ENCODE peak calls at places on chromosomes 16 and 17, in five cellular contexts. One of them, this sample, is unnamed.

GRCh38 chr17:81057079-81057730 is 22.3 kb downstream of the BAIAP2 start:
- DNase-seq in tibial nerve: peak
- DNase-seq in uterus: peak
- DNase-seq in fibroblast of lung: peak
- DNase-seq in colonic mucosa: peak
- DNase-seq in this sample: no peak

GRCh38 chr17:64007838-64008282 is 9.7 kb downstream of the PRR29 start:
- DNase-seq in tibial nerve: no peak
- DNase-seq in uterus: no peak
- DNase-seq in fibroblast of lung: no peak
- DNase-seq in colonic mucosa: peak
- DNase-seq in this sample: no peak

GRCh38 chr16:11824362-11824761 is 27.0 kb downstream of the RSL1D1 start:
- DNase-seq in tibial nerve: no peak
- DNase-seq in uterus: no peak
- DNase-seq in fibroblast of lung: no peak
- DNase-seq in colonic mucosa: no peak
- DNase-seq in this sample: no peak

GRCh38 chr16:60438894-60439293 is 1597.3 kb downstream of the CDH8 start:
- DNase-seq in tibial nerve: no peak
- DNase-seq in uterus: no peak
- DNase-seq in fibroblast of lung: no peak
- DNase-seq in colonic mucosa: no peak
- DNase-seq in this sample: no peak

GRCh38 chr17:59837362-59838195 is 55.2 kb downstream of the TUBD1 start:
- DNase-seq in tibial nerve: no peak
- DNase-seq in uterus: peak
- DNase-seq in fibroblast of lung: peak
- DNase-seq in colonic mucosa: peak
- DNase-seq in this sample: peak

GRCh38 chr16:86191663-86192062 is 292.7 kb downstream of the IRF8 start:
- DNase-seq in tibial nerve: no peak
- DNase-seq in uterus: no peak
- DNase-seq in fibroblast of lung: no peak
- DNase-seq in colonic mucosa: no peak
- DNase-seq in this sample: no peak

GRCh38 chr17:71505200-71505599 is 615.6 kb upstream of the SOX9 start:
- DNase-seq in tibial nerve: no peak
- DNase-seq in uterus: no peak
- DNase-seq in fibroblast of lung: no peak
- DNase-seq in colonic mucosa: no peak
- DNase-seq in this sample: no peak

GRCh38 chr16:85465328-85466307 is 147.5 kb upstream of the GSE1 start:
- DNase-seq in tibial nerve: no peak
- DNase-seq in uterus: peak
- DNase-seq in fibroblast of lung: peak
- DNase-seq in colonic mucosa: no peak
- DNase-seq in this sample: no peak

GRCh38 chr17:17109896-17110295 is 67.6 kb downstream of the MPRIP start:
- DNase-seq in tibial nerve: peak
- DNase-seq in uterus: no peak
- DNase-seq in fibroblast of lung: no peak
- DNase-seq in colonic mucosa: peak
- DNase-seq in this sample: no peak

GRCh38 chr16:75012380-75013081 is 13.7 kb downstream of the ZNRF1 start:
- DNase-seq in tibial nerve: no peak
- DNase-seq in uterus: no peak
- DNase-seq in fibroblast of lung: no peak
- DNase-seq in colonic mucosa: no peak
- DNase-seq in this sample: no peak

GRCh38 chr17:49882434-49882833 is 34.6 kb upstream of the TAC4 start:
- DNase-seq in tibial nerve: no peak
- DNase-seq in uterus: no peak
- DNase-seq in fibroblast of lung: no peak
- DNase-seq in colonic mucosa: no peak
- DNase-seq in this sample: no peak

GRCh38 chr17:80780381-80781187 is 211.1 kb upstream of the CHMP6 start:
- DNase-seq in tibial nerve: no peak
- DNase-seq in uterus: no peak
- DNase-seq in fibroblast of lung: no peak
- DNase-seq in colonic mucosa: no peak
- DNase-seq in this sample: no peak

GRCh38 chr16:85259115-85259830 is 147.0 kb upstream of the CIBAR2 start:
- DNase-seq in tibial nerve: no peak
- DNase-seq in uterus: no peak
- DNase-seq in fibroblast of lung: no peak
- DNase-seq in colonic mucosa: no peak
- DNase-seq in this sample: no peak

GRCh38 chr17:7852919-7853692 is 1.8 kb upstream of the TMEM88 start:
- DNase-seq in tibial nerve: no peak
- DNase-seq in uterus: peak
- DNase-seq in fibroblast of lung: no peak
- DNase-seq in colonic mucosa: no peak
- DNase-seq in this sample: no peak

GRCh38 chr17:64259922-64260321 is 3.1 kb downstream of the TEX2 start:
- DNase-seq in tibial nerve: no peak
- DNase-seq in uterus: no peak
- DNase-seq in fibroblast of lung: peak
- DNase-seq in colonic mucosa: peak
- DNase-seq in this sample: no peak

GRCh38 chr17:54901230-54901847 is 687 bp downstream of the TOM1L1 start:
- DNase-seq in tibial nerve: no peak
- DNase-seq in uterus: no peak
- DNase-seq in fibroblast of lung: peak
- DNase-seq in colonic mucosa: peak
- DNase-seq in this sample: no peak

GRCh38 chr17:43900858-43901754 is 6.2 kb downstream of the MPP2 start:
- DNase-seq in tibial nerve: no peak
- DNase-seq in uterus: no peak
- DNase-seq in fibroblast of lung: no peak
- DNase-seq in colonic mucosa: no peak
- DNase-seq in this sample: no peak

GRCh38 chr17:73096201-73096600 is 3.7 kb upstream of the SLC39A11 start:
- DNase-seq in tibial nerve: no peak
- DNase-seq in uterus: no peak
- DNase-seq in fibroblast of lung: no peak
- DNase-seq in colonic mucosa: no peak
- DNase-seq in this sample: no peak

DNA sequence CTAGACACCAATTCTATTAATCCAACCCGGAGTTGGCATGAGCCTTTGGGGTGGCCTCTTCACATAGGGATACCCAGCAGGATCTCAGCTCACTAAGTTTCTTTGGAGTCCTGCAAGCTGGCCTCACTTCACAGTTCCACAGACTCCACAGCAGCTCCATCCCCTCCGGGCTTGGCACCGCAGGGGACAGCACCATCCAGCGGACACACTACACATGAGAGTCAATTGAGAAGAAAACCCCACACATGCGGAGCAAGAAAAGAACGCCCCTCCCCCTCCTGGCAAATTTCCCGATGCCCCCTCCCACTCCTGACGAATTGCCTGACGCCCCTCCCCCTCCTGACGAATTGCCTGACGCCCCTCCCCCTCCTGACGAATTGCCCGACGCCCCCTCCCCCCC is 31.1 kb downstream of the KLHDC4 start:
- DNase-seq in tibial nerve: no peak
- DNase-seq in uterus: no peak
- DNase-seq in fibroblast of lung: no peak
- DNase-seq in colonic mucosa: no peak
- DNase-seq in this sample: peak
- TF ChIP-seq CTCF in tibial nerve: no peak
- TF ChIP-seq CTCF in uterus: no peak
- TF ChIP-seq CTCF in fibroblast of lung: no peak
- TF ChIP-seq CTCF in colonic mucosa: no peak
- TF ChIP-seq CTCF in this sample: no peak

GRCh38 chr17:53630115-53630514 is 192.6 kb upstream of the KIF2B start:
- DNase-seq in tibial nerve: no peak
- DNase-seq in uterus: no peak
- DNase-seq in fibroblast of lung: no peak
- DNase-seq in colonic mucosa: no peak
- DNase-seq in this sample: no peak

GRCh38 chr17:53629188-53629587 is 193.5 kb upstream of the KIF2B start:
- DNase-seq in tibial nerve: no peak
- DNase-seq in uterus: no peak
- DNase-seq in fibroblast of lung: peak
- DNase-seq in colonic mucosa: no peak
- DNase-seq in this sample: no peak

GRCh38 chr17:53626286-53626685 is 196.4 kb upstream of the KIF2B start:
- DNase-seq in tibial nerve: no peak
- DNase-seq in uterus: no peak
- DNase-seq in fibroblast of lung: peak
- DNase-seq in colonic mucosa: no peak
- DNase-seq in this sample: no peak

GRCh38 chr17:53627511-53627910 is 195.2 kb upstream of the KIF2B start:
- DNase-seq in tibial nerve: no peak
- DNase-seq in uterus: no peak
- DNase-seq in fibroblast of lung: peak
- DNase-seq in colonic mucosa: no peak
- DNase-seq in this sample: no peak

DNA sequence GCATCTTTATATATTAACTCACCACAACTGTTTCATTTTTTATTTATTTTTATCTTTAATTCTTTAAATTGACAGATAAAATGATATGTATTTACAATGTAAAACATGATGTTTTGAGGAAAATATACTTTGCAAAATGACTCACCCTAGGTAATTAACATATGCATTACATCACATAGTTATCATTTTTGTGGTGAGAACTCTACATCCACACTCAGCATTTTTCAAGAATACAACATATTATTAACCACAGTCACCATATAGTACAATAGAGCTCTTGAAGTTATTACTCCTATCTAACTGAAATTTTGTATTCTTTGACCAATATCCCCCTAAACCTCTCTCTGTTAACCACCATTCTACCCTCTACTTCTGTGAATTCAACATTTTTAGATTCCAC is 194.7 kb upstream of the KIF2B start:
- DNase-seq in tibial nerve: no peak
- DNase-seq in uterus: no peak
- DNase-seq in fibroblast of lung: peak
- DNase-seq in colonic mucosa: no peak
- DNase-seq in this sample: no peak
- TF ChIP-seq CTCF in tibial nerve: no peak
- TF ChIP-seq CTCF in uterus: no peak
- TF ChIP-seq CTCF in fibroblast of lung: no peak
- TF ChIP-seq CTCF in colonic mucosa: no peak
- TF ChIP-seq CTCF in this sample: no peak

GRCh38 chr16:58249388-58249779 is 45.4 kb downstream of the PRSS54 start:
- DNase-seq in tibial nerve: no peak
- DNase-seq in uterus: no peak
- DNase-seq in fibroblast of lung: no peak
- DNase-seq in colonic mucosa: no peak
- DNase-seq in this sample: no peak

GRCh38 chr16:58243528-58244004 is 45.7 kb upstream of the CSNK2A2 start:
- DNase-seq in tibial nerve: no peak
- DNase-seq in uterus: no peak
- DNase-seq in fibroblast of lung: no peak
- DNase-seq in colonic mucosa: no peak
- DNase-seq in this sample: no peak
- TF ChIP-seq CTCF in tibial nerve: no peak
- TF ChIP-seq CTCF in uterus: no peak
- TF ChIP-seq CTCF in fibroblast of lung: no peak
- TF ChIP-seq CTCF in colonic mucosa: no peak
- TF ChIP-seq CTCF in this sample: no peak

DNA sequence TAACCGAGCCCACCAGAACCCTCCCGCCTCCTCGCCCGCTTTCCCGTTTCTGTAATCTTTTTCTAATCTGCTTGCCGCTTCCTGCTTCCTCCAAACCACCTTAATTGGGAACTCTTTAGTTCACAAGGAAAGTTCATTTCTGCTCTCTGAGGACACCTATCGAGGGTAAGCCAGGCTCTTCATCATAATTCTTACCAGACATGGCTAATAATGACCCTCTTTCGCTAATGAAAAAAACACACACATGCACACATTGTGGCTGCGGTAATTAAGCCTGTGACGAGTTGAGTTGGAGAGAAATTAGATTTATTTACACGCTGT is 100.7 kb downstream of the ZNF423 start:
- DNase-seq in tibial nerve: no peak
- DNase-seq in uterus: no peak
- DNase-seq in fibroblast of lung: peak
- DNase-seq in colonic mucosa: peak
- DNase-seq in this sample: no peak
- TF ChIP-seq CTCF in tibial nerve: peak
- TF ChIP-seq CTCF in uterus: peak
- TF ChIP-seq CTCF in fibroblast of lung: peak
- TF ChIP-seq CTCF in colonic mucosa: peak
- TF ChIP-seq CTCF in this sample: no peak

GRCh38 chr16:73268311-73268997 is 220.5 kb upstream of the ZFHX3 start:
- DNase-seq in tibial nerve: no peak
- DNase-seq in uterus: peak
- DNase-seq in fibroblast of lung: no peak
- DNase-seq in colonic mucosa: no peak
- DNase-seq in this sample: no peak
- TF ChIP-seq CTCF in tibial nerve: no peak
- TF ChIP-seq CTCF in uterus: peak
- TF ChIP-seq CTCF in fibroblast of lung: peak
- TF ChIP-seq CTCF in colonic mucosa: no peak
- TF ChIP-seq CTCF in this sample: peak

GRCh38 chr17:47276868-47277267 is 23.2 kb downstream of the ITGB3 start:
- DNase-seq in tibial nerve: peak
- DNase-seq in uterus: peak
- DNase-seq in fibroblast of lung: peak
- DNase-seq in colonic mucosa: peak
- DNase-seq in this sample: peak

GRCh38 chr17:47274319-47275069 is 20.9 kb downstream of the ITGB3 start:
- DNase-seq in tibial nerve: no peak
- DNase-seq in uterus: no peak
- DNase-seq in fibroblast of lung: no peak
- DNase-seq in colonic mucosa: no peak
- DNase-seq in this sample: no peak

GRCh38 chr17:47273245-47273644 is 19.6 kb downstream of the ITGB3 start:
- DNase-seq in tibial nerve: no peak
- DNase-seq in uterus: no peak
- DNase-seq in fibroblast of lung: no peak
- DNase-seq in colonic mucosa: no peak
- DNase-seq in this sample: no peak

GRCh38 chr17:47276444-47276843 is 22.8 kb downstream of the ITGB3 start:
- DNase-seq in tibial nerve: no peak
- DNase-seq in uterus: no peak
- DNase-seq in fibroblast of lung: no peak
- DNase-seq in colonic mucosa: no peak
- DNase-seq in this sample: no peak

DNA sequence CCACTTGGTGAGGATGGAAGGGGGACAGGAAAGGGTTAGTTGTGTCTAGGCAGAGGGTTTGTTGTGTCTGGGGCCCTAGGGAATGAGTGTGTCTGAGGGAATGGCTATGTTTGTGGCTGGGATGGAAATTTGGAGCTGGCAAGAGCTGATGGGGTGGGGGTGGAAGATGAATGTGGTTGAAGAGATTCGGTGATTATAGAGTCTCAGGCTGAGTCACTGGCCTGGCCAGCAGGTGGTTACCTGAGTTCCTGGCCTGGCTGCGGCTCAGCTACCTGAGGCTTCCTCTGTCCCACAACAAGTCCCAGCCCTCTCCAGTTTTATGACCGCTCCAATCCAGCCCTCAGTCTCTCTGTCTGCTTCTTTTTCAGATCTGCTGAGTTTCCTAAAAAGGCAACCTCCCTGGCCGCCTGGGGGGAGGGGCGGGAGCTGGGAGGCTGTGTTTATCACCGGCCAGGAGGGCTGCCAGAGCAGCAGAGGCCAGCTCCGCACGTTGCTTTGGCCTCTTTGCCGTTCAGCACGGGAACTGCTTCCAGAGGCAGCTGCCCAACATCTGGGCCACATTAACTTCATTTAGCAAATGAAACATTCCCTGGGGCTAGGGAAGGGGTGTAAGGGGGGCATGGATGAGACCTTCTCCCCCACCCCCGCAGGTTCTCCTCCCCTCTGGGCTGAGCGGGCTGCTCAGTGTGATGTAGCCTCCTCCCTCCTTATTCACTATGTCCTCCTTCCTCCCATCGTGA is 21.8 kb downstream of the ITGB3 start:
- DNase-seq in tibial nerve: peak
- DNase-seq in uterus: peak
- DNase-seq in fibroblast of lung: peak
- DNase-seq in colonic mucosa: peak
- DNase-seq in this sample: peak
- TF ChIP-seq CTCF in tibial nerve: no peak
- TF ChIP-seq CTCF in uterus: no peak
- TF ChIP-seq CTCF in fibroblast of lung: no peak
- TF ChIP-seq CTCF in colonic mucosa: no peak
- TF ChIP-seq CTCF in this sample: no peak

This sample was measured in nephron progenitor cell.